ENCODE peak calls at places on chromosomes 2 and 18, in four cellular contexts. N is adipocyte, Q is NT2/D1, D is astrocyte. R is an unnamed sample.

GRCh38 chr18:2222270-2223185 is 348.8 kb downstream of the METTL4 start:
- DNase-seq in N (no peak), D (no peak), Q (no peak), R (no peak)

GRCh38 chr18:22267225-22267624 is 97.8 kb downstream of the GATA6 start:
- DNase-seq in Q (no peak), D (no peak), N (no peak), R (no peak)

GRCh38 chr2:23293063-23293462 is 91.9 kb upstream of the KLHL29 start:
- DNase-seq in Q (no peak), N (no peak), D (no peak), R (no peak)

GRCh38 chr2:241372376-241372992 is 16.4 kb downstream of the FARP2 start:
- DNase-seq in Q (no peak), D (no peak), N (no peak), R (no peak)

GRCh38 chr2:128775064-128775347 is 456.3 kb upstream of the HS6ST1 start:
- DNase-seq in Q (no peak), N (no peak), D (no peak), R (no peak)

GRCh38 chr2:28347596-28347995 is 45.1 kb upstream of the FOSL2 start:
- DNase-seq in N (no peak), D (no peak), Q (no peak), R (peak)

GRCh38 chr2:201538025-201538424 is 86.5 kb downstream of the STRADB start:
- DNase-seq in Q (no peak), D (no peak), N (no peak), R (no peak)

GRCh38 chr18:70355620-70356385 is 67.0 kb downstream of the SOCS6 start:
- DNase-seq in D (no peak), N (no peak), Q (no peak), R (no peak)

GRCh38 chr2:66872056-66872821 is 437.3 kb downstream of the MEIS1 start:
- DNase-seq in N (peak), Q (no peak), D (peak), R (no peak)

GRCh38 chr2:28276807-28277206 is 115.9 kb upstream of the FOSL2 start:
- DNase-seq in N (no peak), Q (no peak), D (peak), R (no peak)

GRCh38 chr2:222862915-222863544 is 2.2 kb downstream of the ACSL3 start:
- DNase-seq in N (peak), Q (no peak), D (no peak), R (no peak)

GRCh38 chr2:98972582-98973167 is 36.6 kb upstream of the CRACDL start:
- DNase-seq in D (no peak), N (no peak), Q (no peak), R (no peak)

GRCh38 chr18:5879479-5879882 is 15.8 kb downstream of the TMEM200C start:
- DNase-seq in Q (no peak), N (peak), D (peak), R (no peak)

GRCh38 chr18:26741041-26741440 is 124.5 kb downstream of the AQP4 start:
- DNase-seq in D (no peak), Q (no peak), N (no peak), R (no peak)

GRCh38 chr2:56757884-56758545 is 574.2 kb downstream of the CCDC85A start:
- DNase-seq in Q (no peak), D (no peak), N (no peak), R (no peak)

GRCh38 chr2:109612991-109613921 is 510 bp downstream of the SEPTIN10 start:
- DNase-seq in N (peak), D (peak), Q (no peak), R (peak)

GRCh38 chr2:52445720-52446119 is 1321.9 kb upstream of the CHAC2 start:
- DNase-seq in Q (no peak), N (peak), D (peak), R (no peak)

GRCh38 chr2:199779589-199779988 is 71.4 kb downstream of the FTCDNL1 start:
- DNase-seq in Q (no peak), D (no peak), N (no peak), R (no peak)

GRCh38 chr2:228731517-228731916 is 539.6 kb downstream of the PID1 start:
- DNase-seq in N (peak), Q (peak), D (peak), R (no peak)

GRCh38 chr2:72300147-72300684 is 152.6 kb upstream of the CYP26B1 start:
- DNase-seq in N (no peak), Q (peak), D (no peak), R (peak)

GRCh38 chr2:75025633-75026380 is 67.4 kb downstream of the POLE4 start:
- DNase-seq in N (no peak), Q (no peak), D (peak), R (no peak)

GRCh38 chr2:1988594-1988993 is 244.3 kb upstream of the PXDN start:
- DNase-seq in D (no peak), N (no peak), Q (no peak), R (no peak)

GRCh38 chr2:226721541-226721940 is 78.1 kb downstream of the IRS1 start:
- DNase-seq in D (no peak), N (peak), Q (no peak), R (peak)

GRCh38 chr2:122034797-122035196 is 279.3 kb downstream of the TSN start:
- DNase-seq in N (no peak), Q (no peak), D (no peak), R (no peak)

GRCh38 chr2:202035089-202035940 is 1.7 kb downstream of the FZD7 start:
- DNase-seq in D (peak), N (peak), Q (no peak), R (peak)

GRCh38 chr2:99737526-99737925 is 247.7 kb upstream of the REV1 start:
- DNase-seq in Q (no peak), N (no peak), D (no peak), R (no peak)

GRCh38 chr2:68521037-68521436 is 53.7 kb downstream of the APLF start:
- DNase-seq in D (no peak), N (no peak), Q (no peak), R (no peak)

GRCh38 chr2:180790891-180791290 is 189.5 kb upstream of the UBE2E3 start:
- DNase-seq in D (no peak), N (peak), Q (no peak), R (no peak)

GRCh38 chr2:173058097-173058496 is 17.5 kb upstream of the MAP3K20 start:
- DNase-seq in N (peak), D (no peak), Q (no peak), R (no peak)

GRCh38 chr2:117396161-117396560 is 418.3 kb upstream of the DDX18 start:
- DNase-seq in D (no peak), N (no peak), Q (no peak), R (no peak)

GRCh38 chr2:54936766-54937165 is 113.5 kb downstream of the RTN4 start:
- DNase-seq in Q (no peak), D (no peak), N (no peak), R (no peak)

GRCh38 chr2:185796758-185797157 is 58.2 kb downstream of the FSIP2 start:
- DNase-seq in N (no peak), Q (no peak), D (no peak), R (no peak)
- H3K4me3 ChIP-seq in N (no peak), Q (no peak), D (no peak), R (no peak)

DNA sequence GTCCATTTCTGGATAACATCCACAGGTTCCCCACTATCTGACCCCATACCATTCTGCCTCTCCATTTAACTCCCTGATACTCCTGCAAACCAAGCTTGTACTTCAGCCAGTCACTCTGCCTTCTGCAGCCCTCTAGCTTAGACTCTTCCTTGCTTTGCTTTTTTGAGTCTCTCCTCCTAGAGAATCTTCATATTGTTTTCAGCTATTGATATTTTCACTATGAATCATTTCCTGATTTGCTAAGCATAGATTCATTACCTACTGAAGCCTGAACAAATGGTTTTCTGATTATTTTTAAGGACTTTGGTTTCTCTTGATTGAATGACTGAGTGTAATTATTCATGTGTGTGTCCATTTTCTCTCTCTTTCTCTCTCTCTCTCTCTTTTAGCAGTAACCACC is 2102.3 kb upstream of the CELF4 start:
- DNase-seq in D (no peak), Q (no peak), N (no peak), R (no peak)
- H3K9ac ChIP-seq in D (no peak), Q (no peak), N (no peak), R (no peak)

DNA sequence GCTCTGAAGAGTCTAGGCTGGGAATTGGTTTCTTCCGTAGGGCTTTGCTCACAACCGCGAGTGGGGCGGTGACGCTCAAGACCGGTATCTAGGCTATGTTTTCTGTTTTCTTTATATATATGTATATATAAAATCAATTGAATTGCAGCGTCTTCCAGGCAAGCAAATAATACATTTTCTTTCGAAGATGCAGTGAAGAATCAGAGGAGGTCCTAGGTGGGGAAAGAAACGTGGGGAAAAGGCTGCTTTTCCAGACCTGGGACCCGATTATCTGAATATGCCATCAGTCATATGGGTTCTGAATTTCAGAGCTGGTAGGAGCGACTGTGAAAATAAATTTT is 714 bp upstream of the SCN9A start:
- DNase-seq in D (no peak), N (no peak), Q (no peak), R (no peak)
- H3K4me3 ChIP-seq in D (peak), N (peak), Q (peak), R (peak)

GRCh38 chr2:221107424-221107823 is 464.7 kb downstream of the EPHA4 start:
- DNase-seq in D (no peak), N (no peak), Q (no peak), R (no peak)

GRCh38 chr2:221109552-221109951 is 462.6 kb downstream of the EPHA4 start:
- DNase-seq in D (no peak), Q (no peak), N (no peak), R (no peak)

GRCh38 chr2:221106241-221106640 is 465.9 kb downstream of the EPHA4 start:
- DNase-seq in D (no peak), N (no peak), Q (no peak), R (no peak)

DNA sequence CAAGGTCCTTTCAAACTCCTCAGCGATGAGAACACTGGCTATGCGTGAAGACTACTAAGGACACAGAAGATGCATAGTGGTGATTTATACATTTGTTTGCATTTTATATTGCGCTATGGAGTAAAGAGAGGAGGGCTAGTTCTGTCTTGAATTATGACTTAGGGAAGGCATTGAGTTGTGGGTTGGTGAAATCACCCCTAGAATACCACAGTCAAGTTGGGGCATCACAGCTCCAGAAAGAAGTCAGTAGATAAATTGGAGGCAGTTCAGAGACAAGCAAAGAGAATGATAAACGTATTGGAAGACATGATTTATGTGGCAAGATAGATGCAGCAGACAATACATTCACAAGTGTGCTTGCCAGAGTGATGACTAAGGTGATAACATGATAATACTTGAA is 460.4 kb downstream of the EPHA4 start:
- DNase-seq in N (no peak), Q (no peak), D (no peak), R (no peak)
- H3K9ac ChIP-seq in N (no peak), Q (no peak), D (no peak), R (no peak)

DNA sequence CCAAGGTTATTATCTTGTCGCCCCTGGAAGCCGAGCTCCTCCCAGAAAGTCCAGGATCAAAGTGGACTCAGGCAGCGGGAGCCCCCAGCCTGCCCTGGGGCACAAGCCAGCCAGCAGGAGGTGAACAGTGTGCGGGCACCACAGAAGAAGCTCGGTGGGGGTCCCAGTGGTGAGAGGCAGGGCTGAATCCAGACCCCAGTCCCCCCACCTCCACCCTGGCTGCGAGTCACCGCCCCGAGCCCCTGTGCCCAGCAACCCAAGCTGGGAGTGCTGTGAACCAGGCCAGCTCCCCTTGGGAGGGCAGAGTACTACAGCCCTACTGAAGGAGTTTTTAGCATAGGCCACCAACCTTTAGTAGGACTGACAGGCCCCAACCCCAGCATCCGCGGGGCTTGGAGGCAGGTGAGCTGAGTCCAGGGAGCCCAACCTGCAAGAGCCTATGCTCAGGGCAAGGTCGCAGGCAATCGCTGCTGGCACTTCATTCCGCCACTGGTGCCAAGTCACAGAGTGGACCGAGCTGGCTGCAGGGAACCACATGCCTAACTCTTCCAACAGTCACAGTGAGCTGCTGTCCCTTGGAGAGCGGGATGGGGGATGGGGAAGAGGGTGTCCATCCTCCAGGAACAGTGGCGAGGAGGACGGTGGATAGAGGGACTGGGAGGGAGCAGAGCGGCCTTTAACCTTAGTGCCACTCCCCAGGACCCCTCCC is 3.0 kb downstream of the PIEZO2 start:
- DNase-seq in Q (no peak), N (no peak), D (no peak), R (peak)
- H3K4me3 ChIP-seq in Q (peak), N (no peak), D (no peak), R (no peak)

GRCh38 chr2:6945087-6945813 is 28.0 kb downstream of the RNF144A start:
- DNase-seq in D (no peak), Q (no peak), N (no peak), R (no peak)
- H3K9ac ChIP-seq in D (no peak), Q (no peak), N (no peak), R (no peak)

GRCh38 chr2:127701193-127701650 is at the start of gene SFT2D3:
- DNase-seq in N (peak), D (peak), Q (peak), R (peak)

GRCh38 chr2:127704641-127705243 is 3.4 kb downstream of the SFT2D3 start:
- DNase-seq in D (no peak), N (peak), Q (no peak), R (no peak)

GRCh38 chr2:127701651-127702394 is 526 bp downstream of the SFT2D3 start:
- DNase-seq in Q (peak), N (peak), D (peak), R (peak)

GRCh38 chr2:127702395-127703009 is 1.2 kb downstream of the SFT2D3 start:
- DNase-seq in Q (no peak), N (no peak), D (no peak), R (no peak)

GRCh38 chr2:127703282-127703681 is 2.0 kb downstream of the SFT2D3 start:
- DNase-seq in N (no peak), D (no peak), Q (no peak), R (no peak)
- H3K4me3 ChIP-seq in N (peak), D (peak), Q (no peak), R (no peak)